ENCODE peak calls at places on chromosomes 13 and 19, in nine cellular contexts. I is progenitor cell of endocrine pancreas, P is tibial artery, H is hepatocyte, Z is IMR-90, L is GM12865, E is astrocyte, V is natural killer cell, Q is GM20000. U is an unnamed sample.

GRCh38 chr13:27826379-27827353 is 34.4 kb downstream of the GSX1 start:
- DNase-seq in L (peak; percentile 77), E (peak; percentile 63), I (peak; percentile 89), P (peak; percentile 64), V (peak; percentile 62), Z (peak; percentile 81), H (peak; percentile 92), Q (peak; percentile 85), U (peak; percentile 58)

GRCh38 chr13:76214001-76214400 is 577.9 kb downstream of the LMO7 start:
- DNase-seq in Z (no peak), L (no peak), P (no peak), H (no peak), Q (no peak), I (no peak), E (no peak), V (no peak), U (no peak)

GRCh38 chr13:114068723-114069322 is 63.6 kb downstream of the RASA3 start:
- DNase-seq in Z (peak; percentile 77), V (no peak), I (no peak), H (no peak), Q (no peak), P (peak; percentile 51), E (peak; percentile 56), L (no peak), U (peak; percentile 62)

GRCh38 chr13:79915386-79915785 is 425.5 kb downstream of the SPRY2 start:
- DNase-seq in L (no peak), I (no peak), Q (no peak), V (no peak), P (no peak), H (no peak), Z (no peak), E (no peak), U (no peak)

GRCh38 chr13:27308941-27309340 is 38.3 kb downstream of the RASL11A start:
- DNase-seq in I (no peak), Z (no peak), P (no peak), H (no peak), Q (no peak), E (no peak), L (no peak), V (no peak), U (no peak)

GRCh38 chr13:43948059-43948458 is 68.4 kb downstream of the LACC1 start:
- DNase-seq in H (no peak), P (no peak), I (no peak), Q (no peak), E (no peak), L (no peak), Z (no peak), V (no peak), U (no peak)

GRCh38 chr19:11496391-11497163 is 9.1 kb downstream of the ZNF653 start:
- DNase-seq in P (peak; percentile 58), E (peak; percentile 57), Z (peak; percentile 86), I (peak; percentile 51), H (peak; percentile 72), L (peak; percentile 71), Q (peak; percentile 82), V (peak; percentile 44), U (peak; percentile 63)

GRCh38 chr19:35105047-35105410 is 10.6 kb upstream of the FXYD3 start:
- DNase-seq in I (no peak), L (no peak), V (no peak), H (no peak), Q (no peak), E (no peak), Z (no peak), P (no peak), U (no peak)

GRCh38 chr19:35754365-35755139 is 2.3 kb downstream of the HSPB6 start:
- DNase-seq in H (no peak), L (no peak), Z (no peak), E (no peak), Q (no peak), V (no peak), P (no peak), I (no peak), U (no peak)

GRCh38 chr19:45876411-45877197 is 9.3 kb downstream of the IRF2BP1 start:
- DNase-seq in Q (peak; percentile 63), V (no peak), L (no peak), E (peak; percentile 17), H (peak; percentile 84), P (peak; percentile 25), I (peak; percentile 19), Z (peak; percentile 16), U (no peak)

GRCh38 chr13:101007245-101007644 is 332.6 kb upstream of the TMTC4 start:
- DNase-seq in H (no peak), Z (no peak), P (no peak), V (no peak), E (no peak), Q (no peak), L (no peak), I (no peak), U (no peak)

DNA sequence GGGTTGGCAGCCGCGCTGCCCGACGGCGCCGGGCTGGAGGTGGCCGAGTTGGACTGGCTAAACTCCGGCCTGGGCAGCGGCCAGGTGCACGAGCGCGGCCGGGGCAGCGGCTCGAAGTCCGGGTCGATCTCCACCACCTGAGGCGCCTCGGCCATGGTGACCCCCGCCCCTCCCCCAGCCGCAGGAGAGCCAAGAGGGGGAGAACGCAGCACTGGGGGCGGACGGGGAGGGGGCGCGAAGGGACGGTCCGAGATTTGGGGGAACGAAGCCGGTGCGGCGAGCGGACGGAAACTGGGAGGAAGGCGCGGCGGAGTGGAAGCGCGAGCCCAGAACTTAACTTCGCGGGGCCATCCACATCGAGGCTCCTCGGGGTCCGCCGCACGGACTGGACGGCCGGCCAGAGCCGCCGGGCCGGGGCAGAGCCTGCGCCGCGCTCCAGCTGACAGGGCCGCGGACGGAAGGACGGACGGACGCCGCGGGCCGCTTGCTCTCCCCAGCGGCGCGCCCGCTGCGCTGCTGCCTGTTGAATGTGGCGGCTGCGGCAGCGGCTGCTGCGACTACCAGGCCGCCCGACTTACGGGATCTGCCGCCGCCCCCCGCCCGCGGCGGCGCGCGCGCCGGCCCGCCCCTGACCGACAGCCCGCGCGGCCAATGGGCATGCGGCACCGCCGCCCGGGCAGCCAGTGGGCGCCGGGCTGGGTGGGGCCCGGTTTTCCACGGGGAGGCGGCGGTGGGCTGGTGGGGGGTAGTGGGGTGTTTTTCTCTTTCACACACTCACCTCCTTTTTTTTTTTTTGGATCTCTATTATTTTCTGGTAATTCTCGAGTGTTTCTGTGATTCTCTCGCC is at the start of gene FOXO1:
- DNase-seq in V (peak; percentile 93), E (peak; percentile 79), Q (peak; percentile 100), Z (peak; percentile 74), P (peak; percentile 84), I (peak; percentile 78), H (peak; percentile 95), L (peak; percentile 95), U (peak; percentile 75)
- TF ChIP-seq CTCF in V (no peak), E (no peak), Q (no peak), Z (no peak), P (no peak), I (no peak), H (peak; percentile 10), L (no peak), U (no peak)

GRCh38 chr19:43532962-43533545 is at the start of gene ZNF575:
- DNase-seq in Z (peak; percentile 95), H (peak; percentile 95), E (peak; percentile 94), V (peak; percentile 68), I (peak; percentile 89), L (peak; percentile 98), Q (peak; percentile 96), P (peak; percentile 85), U (peak; percentile 74)
- TF ChIP-seq CTCF in Z (no peak), H (no peak), E (no peak), V (no peak), I (no peak), L (no peak), Q (no peak), P (no peak), U (no peak)

DNA sequence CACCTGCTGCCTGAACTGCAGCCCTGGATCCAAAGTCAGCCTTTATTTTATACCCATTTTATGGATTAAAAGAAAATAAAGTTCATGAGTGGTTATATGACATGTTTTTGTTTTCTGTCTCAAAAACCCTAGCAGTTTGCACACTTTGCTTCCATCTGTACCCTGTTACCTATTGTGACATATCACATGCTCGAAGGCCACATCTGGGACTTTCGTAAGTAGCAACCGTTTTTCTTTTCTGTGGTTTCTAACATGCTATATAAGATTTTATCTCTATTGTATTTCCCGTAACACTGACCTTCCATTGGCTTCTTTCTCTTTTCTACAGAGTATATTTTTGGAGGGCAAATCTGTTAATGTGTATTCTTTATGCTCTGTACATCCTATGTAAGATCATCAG is 1007.2 kb downstream of the PCDH9 start:
- DNase-seq in Q (peak; percentile 13), V (no peak), I (no peak), H (no peak), P (no peak), Z (no peak), E (no peak), L (no peak), U (no peak)
- TF ChIP-seq CTCF in Q (no peak), V (no peak), I (no peak), H (no peak), P (no peak), Z (no peak), E (no peak), L (no peak), U (no peak)

DNA sequence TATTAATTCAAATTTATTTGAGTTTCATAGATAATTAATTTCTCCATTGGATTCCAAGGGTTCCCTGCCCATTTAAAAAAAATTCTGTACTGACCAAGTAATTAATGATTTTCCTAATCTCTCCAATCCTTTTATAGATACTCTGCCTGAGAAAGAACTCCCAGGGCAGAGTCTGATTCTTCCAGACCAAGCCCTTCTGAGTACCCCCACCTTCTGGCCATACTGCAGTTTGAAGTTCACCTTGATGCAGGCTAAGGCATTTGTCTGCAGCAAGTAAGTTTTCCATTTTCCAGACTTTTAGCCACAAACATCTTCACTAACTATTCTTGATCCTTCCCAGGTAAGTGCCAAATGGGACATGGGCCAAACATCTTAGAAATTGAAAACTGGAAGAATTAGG is 195.9 kb downstream of the LHFPL6 start:
- DNase-seq in I (no peak), H (no peak), P (no peak), Q (no peak), Z (no peak), L (no peak), V (no peak), E (no peak), U (no peak)
- TF ChIP-seq CTCF in I (no peak), H (no peak), P (no peak), Q (no peak), Z (no peak), L (no peak), V (no peak), E (no peak), U (no peak)